ENCODE peak calls at places on chromosomes 3 and 15, in ten cellular contexts. One of them, this sample, is unnamed. For H3K9me3 and H3K4me1, the result is how much of the 10 kb centered on the place peaks cover.

GRCh38 chr15:40845511-40846284 is 1.9 kb downstream of the SPINT1 start:
- DNase-seq in mammary epithelial cell: peak
- DNase-seq in body of pancreas: peak
- DNase-seq in naive thymus-derived CD4-positive, alpha-beta T cell: no peak
- DNase-seq in endodermal cell: peak
- DNase-seq in PC-3: peak
- DNase-seq in iPS DF 6.9: no peak
- DNase-seq in heart left ventricle: no peak
- DNase-seq in tibial nerve: no peak
- DNase-seq in cardiac muscle cell: no peak
- DNase-seq in this sample: peak

GRCh38 chr15:79185199-79185598 is 94.6 kb upstream of the RASGRF1 start:
- DNase-seq in mammary epithelial cell: no peak
- DNase-seq in body of pancreas: no peak
- DNase-seq in naive thymus-derived CD4-positive, alpha-beta T cell: no peak
- DNase-seq in endodermal cell: peak
- DNase-seq in PC-3: no peak
- DNase-seq in iPS DF 6.9: no peak
- DNase-seq in heart left ventricle: no peak
- DNase-seq in tibial nerve: no peak
- DNase-seq in cardiac muscle cell: no peak
- DNase-seq in this sample: no peak

GRCh38 chr3:148950806-148951205 is 40.5 kb upstream of the GYG1 start:
- DNase-seq in mammary epithelial cell: no peak
- DNase-seq in body of pancreas: no peak
- DNase-seq in naive thymus-derived CD4-positive, alpha-beta T cell: no peak
- DNase-seq in endodermal cell: no peak
- DNase-seq in PC-3: peak
- DNase-seq in iPS DF 6.9: no peak
- DNase-seq in heart left ventricle: no peak
- DNase-seq in tibial nerve: no peak
- DNase-seq in cardiac muscle cell: no peak
- DNase-seq in this sample: no peak

GRCh38 chr3:58565621-58566397 is 11.4 kb downstream of the FAM107A start:
- DNase-seq in mammary epithelial cell: no peak
- DNase-seq in body of pancreas: peak
- DNase-seq in naive thymus-derived CD4-positive, alpha-beta T cell: no peak
- DNase-seq in endodermal cell: peak
- DNase-seq in PC-3: no peak
- DNase-seq in iPS DF 6.9: no peak
- DNase-seq in heart left ventricle: no peak
- DNase-seq in tibial nerve: no peak
- DNase-seq in cardiac muscle cell: no peak
- DNase-seq in this sample: no peak

GRCh38 chr3:112629425-112629824 is 11.5 kb downstream of the CCDC80 start:
- DNase-seq in mammary epithelial cell: peak
- DNase-seq in body of pancreas: peak
- DNase-seq in naive thymus-derived CD4-positive, alpha-beta T cell: no peak
- DNase-seq in endodermal cell: peak
- DNase-seq in PC-3: peak
- DNase-seq in iPS DF 6.9: no peak
- DNase-seq in heart left ventricle: peak
- DNase-seq in tibial nerve: no peak
- DNase-seq in cardiac muscle cell: peak
- DNase-seq in this sample: no peak

GRCh38 chr3:177050466-177051237 is 146.6 kb downstream of the TBL1XR1 start:
- DNase-seq in mammary epithelial cell: peak
- DNase-seq in body of pancreas: no peak
- DNase-seq in naive thymus-derived CD4-positive, alpha-beta T cell: peak
- DNase-seq in endodermal cell: no peak
- DNase-seq in PC-3: peak
- DNase-seq in iPS DF 6.9: no peak
- DNase-seq in heart left ventricle: no peak
- DNase-seq in tibial nerve: no peak
- DNase-seq in cardiac muscle cell: peak
- DNase-seq in this sample: no peak

GRCh38 chr3:55180936-55181535 is 253.2 kb upstream of the LRTM1 start:
- DNase-seq in mammary epithelial cell: no peak
- DNase-seq in body of pancreas: peak
- DNase-seq in naive thymus-derived CD4-positive, alpha-beta T cell: no peak
- DNase-seq in endodermal cell: peak
- DNase-seq in PC-3: peak
- DNase-seq in iPS DF 6.9: no peak
- DNase-seq in heart left ventricle: no peak
- DNase-seq in tibial nerve: no peak
- DNase-seq in cardiac muscle cell: peak
- DNase-seq in this sample: no peak

GRCh38 chr3:190739726-190740230 is 122.7 kb downstream of the GMNC start:
- DNase-seq in mammary epithelial cell: no peak
- DNase-seq in body of pancreas: no peak
- DNase-seq in naive thymus-derived CD4-positive, alpha-beta T cell: no peak
- DNase-seq in endodermal cell: no peak
- DNase-seq in PC-3: no peak
- DNase-seq in iPS DF 6.9: no peak
- DNase-seq in heart left ventricle: no peak
- DNase-seq in tibial nerve: no peak
- DNase-seq in cardiac muscle cell: no peak
- DNase-seq in this sample: no peak

GRCh38 chr3:105686324-105686897 is 182.4 kb downstream of the CBLB start:
- DNase-seq in mammary epithelial cell: no peak
- DNase-seq in body of pancreas: no peak
- DNase-seq in naive thymus-derived CD4-positive, alpha-beta T cell: peak
- DNase-seq in endodermal cell: no peak
- DNase-seq in PC-3: peak
- DNase-seq in iPS DF 6.9: no peak
- DNase-seq in heart left ventricle: no peak
- DNase-seq in tibial nerve: no peak
- DNase-seq in cardiac muscle cell: no peak
- DNase-seq in this sample: no peak

GRCh38 chr3:191328383-191328962 is 721 bp upstream of the CCDC50 start:
- DNase-seq in mammary epithelial cell: no peak
- DNase-seq in body of pancreas: no peak
- DNase-seq in naive thymus-derived CD4-positive, alpha-beta T cell: no peak
- DNase-seq in endodermal cell: peak
- DNase-seq in PC-3: no peak
- DNase-seq in iPS DF 6.9: no peak
- DNase-seq in heart left ventricle: no peak
- DNase-seq in tibial nerve: no peak
- DNase-seq in cardiac muscle cell: no peak
- DNase-seq in this sample: no peak

GRCh38 chr3:53641397-53641796 is 147.0 kb downstream of the CACNA1D start:
- DNase-seq in mammary epithelial cell: no peak
- DNase-seq in body of pancreas: no peak
- DNase-seq in naive thymus-derived CD4-positive, alpha-beta T cell: no peak
- DNase-seq in endodermal cell: no peak
- DNase-seq in PC-3: no peak
- DNase-seq in iPS DF 6.9: no peak
- DNase-seq in heart left ventricle: no peak
- DNase-seq in tibial nerve: no peak
- DNase-seq in cardiac muscle cell: no peak
- DNase-seq in this sample: no peak

GRCh38 chr3:26536955-26537354 is 85.6 kb upstream of the LRRC3B start:
- DNase-seq in mammary epithelial cell: no peak
- DNase-seq in body of pancreas: no peak
- DNase-seq in naive thymus-derived CD4-positive, alpha-beta T cell: no peak
- DNase-seq in endodermal cell: no peak
- DNase-seq in PC-3: no peak
- DNase-seq in iPS DF 6.9: no peak
- DNase-seq in heart left ventricle: no peak
- DNase-seq in tibial nerve: no peak
- DNase-seq in cardiac muscle cell: no peak
- DNase-seq in this sample: no peak

GRCh38 chr15:58410353-58410752 is 21.4 kb upstream of the LIPC start:
- DNase-seq in mammary epithelial cell: no peak
- DNase-seq in body of pancreas: no peak
- DNase-seq in naive thymus-derived CD4-positive, alpha-beta T cell: peak
- DNase-seq in endodermal cell: no peak
- DNase-seq in PC-3: no peak
- DNase-seq in iPS DF 6.9: no peak
- DNase-seq in heart left ventricle: no peak
- DNase-seq in tibial nerve: no peak
- DNase-seq in cardiac muscle cell: no peak
- DNase-seq in this sample: no peak

GRCh38 chr3:134516905-134517304 is 31.0 kb downstream of the CEP63 start:
- DNase-seq in mammary epithelial cell: no peak
- DNase-seq in body of pancreas: no peak
- DNase-seq in naive thymus-derived CD4-positive, alpha-beta T cell: no peak
- DNase-seq in endodermal cell: no peak
- DNase-seq in PC-3: no peak
- DNase-seq in iPS DF 6.9: no peak
- DNase-seq in heart left ventricle: no peak
- DNase-seq in tibial nerve: no peak
- DNase-seq in cardiac muscle cell: no peak
- DNase-seq in this sample: no peak

GRCh38 chr15:25189551-25189950 is 234.8 kb downstream of the SNRPN start:
- DNase-seq in mammary epithelial cell: no peak
- DNase-seq in body of pancreas: no peak
- DNase-seq in naive thymus-derived CD4-positive, alpha-beta T cell: no peak
- DNase-seq in endodermal cell: no peak
- DNase-seq in PC-3: no peak
- DNase-seq in iPS DF 6.9: no peak
- DNase-seq in heart left ventricle: no peak
- DNase-seq in tibial nerve: no peak
- DNase-seq in cardiac muscle cell: no peak
- DNase-seq in this sample: no peak
- H3K9me3 ChIP-seq in mammary epithelial cell: half or more
- H3K9me3 ChIP-seq in body of pancreas: under half
- H3K9me3 ChIP-seq in naive thymus-derived CD4-positive, alpha-beta T cell: half or more
- H3K9me3 ChIP-seq in endodermal cell: under half
- H3K9me3 ChIP-seq in PC-3: under half
- H3K9me3 ChIP-seq in iPS DF 6.9: under half
- H3K9me3 ChIP-seq in heart left ventricle: under half
- H3K9me3 ChIP-seq in tibial nerve: under half
- H3K9me3 ChIP-seq in cardiac muscle cell: under half
- H3K9me3 ChIP-seq in this sample: under half

GRCh38 chr15:48624700-48625099 is 20.8 kb downstream of the FBN1 start:
- DNase-seq in mammary epithelial cell: no peak
- DNase-seq in body of pancreas: no peak
- DNase-seq in naive thymus-derived CD4-positive, alpha-beta T cell: no peak
- DNase-seq in endodermal cell: peak
- DNase-seq in PC-3: no peak
- DNase-seq in iPS DF 6.9: no peak
- DNase-seq in heart left ventricle: no peak
- DNase-seq in tibial nerve: no peak
- DNase-seq in cardiac muscle cell: no peak
- DNase-seq in this sample: no peak
- H3K4me3 ChIP-seq in mammary epithelial cell: no peak
- H3K4me3 ChIP-seq in body of pancreas: no peak
- H3K4me3 ChIP-seq in naive thymus-derived CD4-positive, alpha-beta T cell: no peak
- H3K4me3 ChIP-seq in endodermal cell: no peak
- H3K4me3 ChIP-seq in PC-3: no peak
- H3K4me3 ChIP-seq in iPS DF 6.9: no peak
- H3K4me3 ChIP-seq in heart left ventricle: no peak
- H3K4me3 ChIP-seq in tibial nerve: no peak
- H3K4me3 ChIP-seq in cardiac muscle cell: no peak
- H3K4me3 ChIP-seq in this sample: no peak

GRCh38 chr3:12656850-12657249 is 7.1 kb downstream of the RAF1 start:
- DNase-seq in mammary epithelial cell: no peak
- DNase-seq in body of pancreas: no peak
- DNase-seq in naive thymus-derived CD4-positive, alpha-beta T cell: no peak
- DNase-seq in endodermal cell: peak
- DNase-seq in PC-3: no peak
- DNase-seq in iPS DF 6.9: no peak
- DNase-seq in heart left ventricle: no peak
- DNase-seq in tibial nerve: no peak
- DNase-seq in cardiac muscle cell: no peak
- DNase-seq in this sample: no peak

GRCh38 chr3:12653772-12654171 is 10.1 kb downstream of the RAF1 start:
- DNase-seq in mammary epithelial cell: no peak
- DNase-seq in body of pancreas: no peak
- DNase-seq in naive thymus-derived CD4-positive, alpha-beta T cell: no peak
- DNase-seq in endodermal cell: no peak
- DNase-seq in PC-3: no peak
- DNase-seq in iPS DF 6.9: no peak
- DNase-seq in heart left ventricle: no peak
- DNase-seq in tibial nerve: no peak
- DNase-seq in cardiac muscle cell: no peak
- DNase-seq in this sample: no peak

GRCh38 chr3:12658593-12659058 is 5.3 kb downstream of the RAF1 start:
- DNase-seq in mammary epithelial cell: no peak
- DNase-seq in body of pancreas: no peak
- DNase-seq in naive thymus-derived CD4-positive, alpha-beta T cell: no peak
- DNase-seq in endodermal cell: no peak
- DNase-seq in PC-3: peak
- DNase-seq in iPS DF 6.9: no peak
- DNase-seq in heart left ventricle: no peak
- DNase-seq in tibial nerve: no peak
- DNase-seq in cardiac muscle cell: peak
- DNase-seq in this sample: no peak

GRCh38 chr3:12655701-12656100 is 8.2 kb downstream of the RAF1 start:
- DNase-seq in mammary epithelial cell: no peak
- DNase-seq in body of pancreas: no peak
- DNase-seq in naive thymus-derived CD4-positive, alpha-beta T cell: no peak
- DNase-seq in endodermal cell: peak
- DNase-seq in PC-3: no peak
- DNase-seq in iPS DF 6.9: no peak
- DNase-seq in heart left ventricle: no peak
- DNase-seq in tibial nerve: no peak
- DNase-seq in cardiac muscle cell: no peak
- DNase-seq in this sample: no peak

GRCh38 chr3:12656193-12656592 is 7.7 kb downstream of the RAF1 start:
- DNase-seq in mammary epithelial cell: no peak
- DNase-seq in body of pancreas: no peak
- DNase-seq in naive thymus-derived CD4-positive, alpha-beta T cell: no peak
- DNase-seq in endodermal cell: peak
- DNase-seq in PC-3: peak
- DNase-seq in iPS DF 6.9: no peak
- DNase-seq in heart left ventricle: no peak
- DNase-seq in tibial nerve: no peak
- DNase-seq in cardiac muscle cell: no peak
- DNase-seq in this sample: no peak
- H3K4me1 ChIP-seq in mammary epithelial cell: under half
- H3K4me1 ChIP-seq in body of pancreas: half or more
- H3K4me1 ChIP-seq in naive thymus-derived CD4-positive, alpha-beta T cell: under half
- H3K4me1 ChIP-seq in endodermal cell: under half
- H3K4me1 ChIP-seq in PC-3: under half
- H3K4me1 ChIP-seq in iPS DF 6.9: under half
- H3K4me1 ChIP-seq in heart left ventricle: under half
- H3K4me1 ChIP-seq in tibial nerve: under half
- H3K4me1 ChIP-seq in cardiac muscle cell: under half
- H3K4me1 ChIP-seq in this sample: half or more

DNA sequence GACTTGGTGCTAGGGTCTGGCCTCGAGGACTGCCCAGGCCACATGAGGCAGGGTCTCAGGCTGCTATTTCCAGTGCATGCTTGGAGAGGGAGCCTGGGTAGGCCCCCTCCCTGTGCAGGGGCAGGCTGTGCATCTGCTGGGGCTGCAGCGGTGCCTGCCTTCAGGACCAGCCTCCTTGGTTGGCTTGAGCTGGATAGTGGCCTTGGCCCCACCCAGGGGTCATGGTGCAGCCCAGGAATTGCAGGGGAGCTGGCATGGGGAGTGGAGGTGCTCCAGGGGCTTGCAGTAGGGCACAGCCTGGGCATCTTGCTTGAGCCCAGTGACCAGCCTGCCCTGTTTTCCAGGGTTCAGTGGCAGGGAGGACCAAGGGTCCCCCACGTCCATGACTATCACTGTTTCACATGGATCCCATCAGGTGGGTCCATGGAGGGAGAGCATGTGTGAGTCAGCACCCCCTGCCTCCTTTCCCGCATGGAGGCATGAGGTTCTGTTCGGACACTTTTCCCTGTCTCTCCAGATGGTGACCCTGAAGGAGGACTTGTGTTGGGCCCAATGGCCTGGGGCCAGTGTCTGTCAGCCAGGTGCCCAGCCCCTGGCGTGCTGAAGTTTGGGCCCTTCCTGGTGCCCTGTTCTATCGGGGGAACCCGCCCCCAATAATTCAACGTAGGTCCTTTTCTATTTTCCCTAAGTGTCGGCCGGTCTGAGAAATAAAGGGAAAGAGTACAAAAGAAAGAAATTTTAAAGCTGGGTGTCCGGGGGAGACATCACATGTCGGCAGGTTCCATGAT is 218.6 kb downstream of the SNRPN start:
- DNase-seq in mammary epithelial cell: no peak
- DNase-seq in body of pancreas: peak
- DNase-seq in naive thymus-derived CD4-positive, alpha-beta T cell: no peak
- DNase-seq in endodermal cell: peak
- DNase-seq in PC-3: no peak
- DNase-seq in iPS DF 6.9: no peak
- DNase-seq in heart left ventricle: no peak
- DNase-seq in tibial nerve: no peak
- DNase-seq in cardiac muscle cell: no peak
- DNase-seq in this sample: peak
- H3K9me3 ChIP-seq in mammary epithelial cell: under half
- H3K9me3 ChIP-seq in body of pancreas: under half
- H3K9me3 ChIP-seq in naive thymus-derived CD4-positive, alpha-beta T cell: half or more
- H3K9me3 ChIP-seq in endodermal cell: under half
- H3K9me3 ChIP-seq in PC-3: under half
- H3K9me3 ChIP-seq in iPS DF 6.9: under half
- H3K9me3 ChIP-seq in heart left ventricle: under half
- H3K9me3 ChIP-seq in tibial nerve: under half
- H3K9me3 ChIP-seq in cardiac muscle cell: under half
- H3K9me3 ChIP-seq in this sample: under half

This sample was measured in upper lobe of right lung.